ENCODE peak calls at places on chromosomes 1 and 21, in four cellular contexts. One of them, this sample, is unnamed.

GRCh38 chr1:26122988-26123973 is 11.7 kb downstream of the PDIK1L start:
- DNase-seq in K562: peak
- DNase-seq in HCT116: no peak
- DNase-seq in HepG2: no peak
- DNase-seq in this sample: no peak

GRCh38 chr1:172399369-172400072 is 21.0 kb upstream of the C1orf105 start:
- DNase-seq in HepG2: peak
- DNase-seq in K562: no peak
- DNase-seq in HCT116: peak
- DNase-seq in this sample: no peak

GRCh38 chr21:33152228-33153130 is 77.3 kb upstream of the IFNAR2 start:
- DNase-seq in HCT116: no peak
- DNase-seq in HepG2: no peak
- DNase-seq in K562: no peak
- DNase-seq in this sample: no peak

GRCh38 chr1:246797597-246797996 is 73.4 kb downstream of the SCCPDH start:
- DNase-seq in K562: peak
- DNase-seq in HCT116: no peak
- DNase-seq in HepG2: peak
- DNase-seq in this sample: no peak

GRCh38 chr1:56095924-56096655 is 483.3 kb downstream of the PLPP3 start:
- DNase-seq in HepG2: no peak
- DNase-seq in HCT116: no peak
- DNase-seq in K562: no peak
- DNase-seq in this sample: no peak

GRCh38 chr1:29602203-29602602 is 365.9 kb downstream of the PTPRU start:
- DNase-seq in K562: peak
- DNase-seq in HCT116: no peak
- DNase-seq in HepG2: no peak
- DNase-seq in this sample: no peak

GRCh38 chr1:46555081-46555432 is 3.6 kb upstream of the KNCN start:
- DNase-seq in K562: no peak
- DNase-seq in HCT116: no peak
- DNase-seq in HepG2: no peak
- DNase-seq in this sample: no peak

GRCh38 chr1:150960646-150961045 is 14.0 kb downstream of the CERS2 start:
- DNase-seq in HepG2: no peak
- DNase-seq in HCT116: no peak
- DNase-seq in K562: no peak
- DNase-seq in this sample: no peak

GRCh38 chr1:9835758-9836631 is 12.2 kb upstream of the CLSTN1 start:
- DNase-seq in HCT116: no peak
- DNase-seq in K562: peak
- DNase-seq in HepG2: peak
- DNase-seq in this sample: no peak

GRCh38 chr1:3363023-3363422 is 91.4 kb upstream of the ARHGEF16 start:
- DNase-seq in HepG2: no peak
- DNase-seq in K562: no peak
- DNase-seq in HCT116: no peak
- DNase-seq in this sample: no peak

GRCh38 chr21:39189857-39190604 is 6.8 kb upstream of the PSMG1 start:
- DNase-seq in HCT116: no peak
- DNase-seq in K562: no peak
- DNase-seq in HepG2: no peak
- DNase-seq in this sample: no peak

GRCh38 chr1:217273866-217274265 is 357.0 kb downstream of the GPATCH2 start:
- DNase-seq in HepG2: no peak
- DNase-seq in K562: no peak
- DNase-seq in HCT116: no peak
- DNase-seq in this sample: no peak

GRCh38 chr21:29022141-29022540 is 2.3 kb upstream of the USP16 start:
- DNase-seq in HCT116: no peak
- DNase-seq in HepG2: peak
- DNase-seq in K562: no peak
- DNase-seq in this sample: no peak

GRCh38 chr1:151013518-151013917 is 5.3 kb downstream of the PRUNE1 start:
- DNase-seq in K562: no peak
- DNase-seq in HCT116: no peak
- DNase-seq in HepG2: peak
- DNase-seq in this sample: no peak

GRCh38 chr1:209576798-209577197 is 6.7 kb upstream of the CAMK1G start:
- DNase-seq in HCT116: peak
- DNase-seq in HepG2: peak
- DNase-seq in K562: peak
- DNase-seq in this sample: peak

GRCh38 chr21:32624726-32625125 is 12.5 kb upstream of the CFAP298 start:
- DNase-seq in K562: no peak
- DNase-seq in HepG2: no peak
- DNase-seq in HCT116: peak
- DNase-seq in this sample: no peak

GRCh38 chr1:81664341-81664740 is 136.4 kb upstream of the ADGRL2 start:
- DNase-seq in K562: no peak
- DNase-seq in HCT116: no peak
- DNase-seq in HepG2: no peak
- DNase-seq in this sample: no peak

GRCh38 chr1:151277249-151277648 is 4.8 kb upstream of the ZNF687 start:
- DNase-seq in HepG2: no peak
- DNase-seq in K562: no peak
- DNase-seq in HCT116: no peak
- DNase-seq in this sample: no peak

GRCh38 chr1:54842206-54842915 is 41.2 kb upstream of the TTC22 start:
- DNase-seq in HCT116: no peak
- DNase-seq in K562: no peak
- DNase-seq in HepG2: no peak
- DNase-seq in this sample: no peak

GRCh38 chr1:3351300-3352083 is 103.0 kb upstream of the ARHGEF16 start:
- DNase-seq in HepG2: no peak
- DNase-seq in HCT116: no peak
- DNase-seq in K562: no peak
- DNase-seq in this sample: no peak

GRCh38 chr1:184691719-184692324 is 62.8 kb downstream of the EDEM3 start:
- DNase-seq in HCT116: peak
- DNase-seq in HepG2: peak
- DNase-seq in K562: no peak
- DNase-seq in this sample: no peak

GRCh38 chr1:22582670-22583635 is 19.7 kb downstream of the EPHA8 start:
- DNase-seq in HepG2: no peak
- DNase-seq in HCT116: no peak
- DNase-seq in K562: no peak
- DNase-seq in this sample: no peak

GRCh38 chr21:33155457-33155856 is 74.3 kb upstream of the IFNAR2 start:
- DNase-seq in HCT116: no peak
- DNase-seq in K562: no peak
- DNase-seq in HepG2: no peak
- DNase-seq in this sample: no peak

GRCh38 chr1:207698822-207699483 is 52.9 kb upstream of the CD46 start:
- DNase-seq in HepG2: peak
- DNase-seq in HCT116: peak
- DNase-seq in K562: peak
- DNase-seq in this sample: peak

GRCh38 chr1:205421728-205422127 is at the start of gene LEMD1:
- DNase-seq in HepG2: no peak
- DNase-seq in HCT116: no peak
- DNase-seq in K562: no peak
- DNase-seq in this sample: no peak

GRCh38 chr1:9811239-9811966 is 12.4 kb downstream of the CLSTN1 start:
- DNase-seq in K562: no peak
- DNase-seq in HCT116: no peak
- DNase-seq in HepG2: no peak
- DNase-seq in this sample: no peak

GRCh38 chr1:86235859-86236258 is 79.3 kb upstream of the COL24A1 start:
- DNase-seq in HCT116: no peak
- DNase-seq in HepG2: no peak
- DNase-seq in K562: no peak
- DNase-seq in this sample: no peak

GRCh38 chr1:185720633-185721272 is 13.4 kb upstream of the HMCN1 start:
- DNase-seq in HepG2: peak
- DNase-seq in K562: no peak
- DNase-seq in HCT116: peak
- DNase-seq in this sample: no peak

GRCh38 chr1:43797926-43798325 is 90.6 kb downstream of the ST3GAL3 start:
- DNase-seq in HepG2: no peak
- DNase-seq in HCT116: no peak
- DNase-seq in K562: no peak
- DNase-seq in this sample: no peak

GRCh38 chr1:214244252-214244651 is 36.7 kb upstream of the SMYD2 start:
- DNase-seq in K562: no peak
- DNase-seq in HepG2: no peak
- DNase-seq in HCT116: no peak
- DNase-seq in this sample: no peak

GRCh38 chr1:47578026-47578861 is 140.4 kb downstream of the FOXD2 start:
- DNase-seq in HCT116: no peak
- DNase-seq in K562: no peak
- DNase-seq in HepG2: no peak
- DNase-seq in this sample: no peak

GRCh38 chr1:216222302-216222701 is 200.9 kb downstream of the USH2A start:
- DNase-seq in K562: no peak
- DNase-seq in HCT116: no peak
- DNase-seq in HepG2: no peak
- DNase-seq in this sample: no peak

GRCh38 chr1:216224233-216224632 is 199.0 kb downstream of the USH2A start:
- DNase-seq in HepG2: peak
- DNase-seq in K562: no peak
- DNase-seq in HCT116: no peak
- DNase-seq in this sample: no peak

GRCh38 chr1:216221260-216221700 is 202.0 kb downstream of the USH2A start:
- DNase-seq in K562: no peak
- DNase-seq in HCT116: peak
- DNase-seq in HepG2: peak
- DNase-seq in this sample: peak

GRCh38 chr1:216223521-216223920 is 199.7 kb downstream of the USH2A start:
- DNase-seq in HepG2: no peak
- DNase-seq in K562: no peak
- DNase-seq in HCT116: no peak
- DNase-seq in this sample: no peak
- TF ChIP-seq FOSL1 in HepG2: no peak
- TF ChIP-seq FOSL1 in K562: no peak
- TF ChIP-seq FOSL1 in HCT116: no peak
- TF ChIP-seq FOSL1 in this sample: no peak

DNA sequence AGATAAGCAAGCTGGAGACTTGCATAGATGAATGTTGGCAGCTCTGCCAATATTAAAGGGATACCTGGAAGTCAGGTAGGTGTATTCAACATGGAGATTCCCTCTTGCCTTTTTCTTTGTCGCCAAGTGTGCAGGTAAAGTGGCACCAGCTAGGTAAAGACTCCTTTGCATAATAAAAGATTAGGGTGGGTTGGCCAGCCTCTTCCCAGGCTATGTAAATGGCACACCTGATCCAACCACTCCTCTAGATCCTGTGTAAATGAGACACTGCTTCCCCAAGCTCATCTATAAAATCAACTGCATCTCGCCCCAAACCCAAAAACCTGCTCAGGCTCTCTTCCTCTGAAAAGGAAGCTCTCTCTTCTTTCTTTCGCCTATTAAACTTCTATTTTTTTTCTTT is 100.8 kb upstream of the DSCAM start:
- DNase-seq in HepG2: no peak
- DNase-seq in HCT116: no peak
- DNase-seq in K562: no peak
- DNase-seq in this sample: no peak
- TF ChIP-seq FOSL1 in HepG2: no peak
- TF ChIP-seq FOSL1 in HCT116: no peak
- TF ChIP-seq FOSL1 in K562: no peak
- TF ChIP-seq FOSL1 in this sample: no peak

DNA sequence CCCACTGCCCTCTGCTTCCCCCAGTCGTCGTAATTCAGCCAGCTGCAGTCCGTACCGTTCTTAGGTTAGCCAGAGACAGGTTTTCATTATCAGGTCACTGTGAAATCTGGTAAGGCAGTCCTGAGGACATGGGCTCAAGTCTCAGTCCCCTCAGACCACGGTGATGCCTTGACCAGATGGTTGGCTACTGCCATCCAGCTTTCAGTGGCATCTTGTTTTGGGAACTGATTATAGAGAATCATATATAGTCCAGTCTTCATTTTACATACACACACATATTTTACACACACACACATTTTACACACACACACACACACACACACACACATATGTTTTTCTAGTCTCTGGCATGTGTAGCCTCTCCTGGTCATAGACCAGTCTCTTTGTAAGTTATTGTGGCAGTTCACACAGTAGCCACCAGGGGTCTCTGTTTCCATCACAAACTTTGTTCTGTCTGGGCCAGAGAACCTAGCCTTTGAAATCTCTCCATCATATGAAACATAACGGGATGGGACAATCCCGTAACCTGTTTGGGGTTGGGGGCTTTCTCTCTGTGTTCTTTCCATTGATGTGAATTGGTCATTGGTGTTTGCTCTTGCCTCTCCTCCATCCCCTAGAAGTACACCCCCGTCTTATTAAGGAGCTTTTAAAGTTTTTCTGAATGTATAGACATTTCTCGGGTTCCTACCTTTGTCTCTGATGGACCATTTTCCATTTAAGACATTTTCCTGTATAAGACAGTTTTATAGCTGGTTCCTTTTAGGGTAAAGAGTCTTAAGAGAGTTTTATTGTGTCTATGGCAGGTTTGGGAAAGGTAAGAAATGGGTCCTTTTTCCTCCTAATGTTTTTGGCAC is 8.4 kb upstream of the IKBKE start:
- DNase-seq in K562: peak
- DNase-seq in HCT116: peak
- DNase-seq in HepG2: peak
- DNase-seq in this sample: peak
- TF ChIP-seq FOSL1 in K562: no peak
- TF ChIP-seq FOSL1 in HCT116: no peak
- TF ChIP-seq FOSL1 in HepG2: no peak
- TF ChIP-seq FOSL1 in this sample: no peak

GRCh38 chr1:245094954-245095353 is 59.8 kb upstream of the KIF26B start:
- DNase-seq in HCT116: no peak
- DNase-seq in K562: no peak
- DNase-seq in HepG2: peak
- DNase-seq in this sample: no peak
- TF ChIP-seq FOSL1 in HCT116: no peak
- TF ChIP-seq FOSL1 in K562: no peak
- TF ChIP-seq FOSL1 in HepG2: no peak
- TF ChIP-seq FOSL1 in this sample: no peak

DNA sequence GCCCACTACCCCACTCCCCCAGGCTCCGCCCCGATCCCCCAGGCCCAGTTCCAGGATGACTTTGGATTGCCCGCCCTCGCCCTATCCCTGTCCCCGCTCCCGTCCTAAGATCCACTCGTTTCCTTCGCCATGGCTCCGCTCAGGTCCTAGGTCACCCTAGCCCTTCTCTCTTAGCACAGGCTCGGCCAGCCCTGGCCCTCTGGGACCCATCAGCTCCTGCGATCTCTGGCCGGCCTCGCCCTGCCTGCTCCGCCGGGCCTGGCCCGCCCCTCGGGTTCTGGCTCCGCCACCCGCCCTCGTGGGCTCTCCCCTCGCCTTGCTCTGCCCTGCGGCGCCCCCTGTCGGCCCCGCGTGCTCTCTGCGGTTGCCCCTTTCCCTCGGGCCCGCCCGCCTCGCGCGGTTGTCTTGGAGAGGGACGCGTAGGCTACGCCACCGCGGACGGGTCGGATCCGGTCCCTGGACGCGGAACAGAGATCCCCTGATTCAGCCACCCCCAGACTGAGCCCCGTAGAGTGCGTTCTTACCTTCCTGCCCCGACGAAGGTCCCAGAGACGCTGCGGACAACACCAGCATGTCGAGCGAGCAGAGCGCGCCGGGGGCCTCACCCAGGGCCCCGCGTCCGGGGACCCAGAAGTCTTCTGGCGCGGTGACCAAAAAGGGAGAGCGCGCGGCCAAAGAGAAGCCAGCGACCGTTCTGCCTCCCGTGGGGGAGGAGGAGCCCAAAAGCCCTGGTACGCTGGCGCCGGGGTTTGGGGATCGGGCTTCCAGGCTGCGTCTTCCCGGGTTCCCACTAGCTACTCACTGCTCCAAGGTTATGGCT is at the start of gene LRRC71:
- DNase-seq in HCT116: peak
- DNase-seq in K562: peak
- DNase-seq in HepG2: peak
- DNase-seq in this sample: no peak
- TF ChIP-seq FOSL1 in HCT116: no peak
- TF ChIP-seq FOSL1 in K562: no peak
- TF ChIP-seq FOSL1 in HepG2: no peak
- TF ChIP-seq FOSL1 in this sample: no peak